ENCODE peak calls at places on chromosomes 11 and 22, in nine cellular contexts. Q is neural crest cell, O is PC-3, X is endodermal cell, N is BE2C, B is AG10803, C is WERI-Rb-1, U is A549, G is left ventricle myocardium inferior. F is an unnamed sample.

GRCh38 chr11:38460901-38461300 is 1862.9 kb upstream of the RAG2 start:
- DNase-seq in Q (no peak), O (peak), X (no peak), N (peak), B (no peak), C (peak), U (no peak), G (peak), F (peak)

GRCh38 chr11:120153221-120153620 is 15.3 kb upstream of the TRIM29 start:
- DNase-seq in Q (no peak), O (peak), X (no peak), N (no peak), B (no peak), C (no peak), U (no peak), G (no peak), F (no peak)

GRCh38 chr11:29293825-29294224 is 723.0 kb downstream of the KCNA4 start:
- DNase-seq in Q (no peak), O (peak), X (no peak), N (no peak), B (peak), C (no peak), U (peak), G (no peak), F (no peak)

GRCh38 chr22:29697853-29698598 is 21.8 kb upstream of the CABP7 start:
- DNase-seq in Q (no peak), O (no peak), X (no peak), N (no peak), B (no peak), C (no peak), U (no peak), G (no peak), F (no peak)

GRCh38 chr11:110453684-110454354 is 24.1 kb downstream of the FDX1 start:
- DNase-seq in Q (no peak), O (no peak), X (no peak), N (no peak), B (no peak), C (no peak), U (no peak), G (no peak), F (no peak)

GRCh38 chr11:129117595-129118350 is 74.4 kb downstream of the ARHGAP32 start:
- DNase-seq in Q (peak), O (peak), X (peak), N (peak), B (peak), C (peak), U (peak), G (no peak), F (peak)

GRCh38 chr11:117005758-117006157 is 92.5 kb downstream of the SIK3 start:
- DNase-seq in Q (no peak), O (no peak), X (no peak), N (no peak), B (no peak), C (no peak), U (no peak), G (no peak), F (no peak)

GRCh38 chr11:71133946-71134345 is 118.4 kb downstream of the SHANK2 start:
- DNase-seq in Q (no peak), O (no peak), X (no peak), N (no peak), B (no peak), C (no peak), U (no peak), G (no peak), F (no peak)

GRCh38 chr22:36565686-36566085 is 36.7 kb upstream of the EIF3D start:
- DNase-seq in Q (no peak), O (peak), X (no peak), N (no peak), B (no peak), C (no peak), U (no peak), G (no peak), F (no peak)

GRCh38 chr22:46068908-46069481 is 81.3 kb upstream of the PPARA start:
- DNase-seq in Q (no peak), O (peak), X (no peak), N (no peak), B (peak), C (no peak), U (no peak), G (peak), F (no peak)

GRCh38 chr11:97963528-97964331 is 1057.0 kb upstream of the CNTN5 start:
- DNase-seq in Q (no peak), O (no peak), X (no peak), N (no peak), B (peak), C (no peak), U (no peak), G (no peak), F (no peak)

DNA sequence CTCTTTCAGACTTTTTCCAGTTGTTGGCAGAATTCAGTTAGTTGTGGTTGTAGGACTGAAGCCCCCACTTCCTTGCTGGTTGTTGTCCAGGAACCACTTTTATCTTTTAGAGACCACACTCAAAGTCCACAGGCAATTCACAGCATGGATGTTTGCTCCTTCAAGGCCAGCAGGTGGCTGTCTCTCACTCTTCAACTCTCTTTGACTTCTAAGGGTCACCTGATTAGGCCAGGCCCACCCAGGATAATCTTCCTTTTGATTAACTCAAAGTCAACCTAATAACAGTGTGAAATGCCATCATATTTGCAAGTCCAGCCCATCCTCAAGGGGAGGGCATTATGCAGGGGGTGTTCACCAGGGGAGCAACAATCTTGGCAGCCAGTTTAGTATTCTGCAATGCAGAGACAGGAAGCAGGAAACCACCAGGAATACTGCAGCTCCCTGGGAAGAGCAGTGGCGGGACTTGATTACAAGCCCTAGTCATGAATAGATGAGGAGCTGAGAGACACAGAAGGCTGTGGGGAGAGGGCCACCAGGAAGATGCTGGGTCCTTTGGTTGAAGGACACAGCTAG is 52.4 kb downstream of the LRRC74B start:
- DNase-seq in Q (no peak), O (no peak), X (no peak), N (no peak), B (no peak), C (no peak), U (no peak), G (no peak), F (no peak)
- TF ChIP-seq CTCF in Q (no peak), O (peak), X (peak), N (peak), B (no peak), C (peak), U (no peak), G (no peak), F (no peak)

DNA sequence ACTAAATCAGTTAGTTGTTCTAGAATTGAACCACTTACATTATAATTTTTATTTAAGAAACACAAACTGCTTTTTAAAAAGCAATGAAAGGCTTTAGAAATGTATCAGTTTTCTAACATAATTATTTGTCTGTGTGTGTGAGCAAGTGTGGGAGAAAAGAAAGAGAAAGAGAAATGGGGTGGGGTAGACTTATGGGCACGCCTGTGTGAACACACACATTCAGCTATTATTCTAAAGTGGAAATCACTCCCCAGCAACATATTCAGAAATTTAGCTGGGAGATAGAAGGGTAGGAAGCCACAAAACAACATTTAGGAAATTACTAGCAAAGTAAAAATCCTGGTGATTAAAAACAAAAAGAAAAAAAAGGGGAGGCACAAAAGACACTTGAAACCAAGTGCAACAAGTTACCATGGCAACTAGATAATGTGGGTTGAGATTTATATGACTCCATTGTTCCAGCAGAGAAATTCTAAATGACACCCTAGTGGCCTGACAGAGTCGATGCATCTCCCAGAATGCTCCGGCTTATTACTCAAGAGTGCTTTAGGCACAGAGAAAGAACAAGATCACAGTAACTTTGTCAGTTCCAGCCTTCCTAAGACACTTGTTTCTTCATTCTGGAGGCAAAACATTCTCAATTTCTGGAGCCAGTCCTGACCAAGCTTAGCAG is 444.6 kb downstream of the DLG2 start:
- DNase-seq in Q (peak), O (peak), X (peak), N (no peak), B (peak), C (no peak), U (peak), G (no peak), F (no peak)
- TF ChIP-seq CTCF in Q (peak), O (peak), X (peak), N (peak), B (peak), C (peak), U (no peak), G (peak), F (peak)

DNA sequence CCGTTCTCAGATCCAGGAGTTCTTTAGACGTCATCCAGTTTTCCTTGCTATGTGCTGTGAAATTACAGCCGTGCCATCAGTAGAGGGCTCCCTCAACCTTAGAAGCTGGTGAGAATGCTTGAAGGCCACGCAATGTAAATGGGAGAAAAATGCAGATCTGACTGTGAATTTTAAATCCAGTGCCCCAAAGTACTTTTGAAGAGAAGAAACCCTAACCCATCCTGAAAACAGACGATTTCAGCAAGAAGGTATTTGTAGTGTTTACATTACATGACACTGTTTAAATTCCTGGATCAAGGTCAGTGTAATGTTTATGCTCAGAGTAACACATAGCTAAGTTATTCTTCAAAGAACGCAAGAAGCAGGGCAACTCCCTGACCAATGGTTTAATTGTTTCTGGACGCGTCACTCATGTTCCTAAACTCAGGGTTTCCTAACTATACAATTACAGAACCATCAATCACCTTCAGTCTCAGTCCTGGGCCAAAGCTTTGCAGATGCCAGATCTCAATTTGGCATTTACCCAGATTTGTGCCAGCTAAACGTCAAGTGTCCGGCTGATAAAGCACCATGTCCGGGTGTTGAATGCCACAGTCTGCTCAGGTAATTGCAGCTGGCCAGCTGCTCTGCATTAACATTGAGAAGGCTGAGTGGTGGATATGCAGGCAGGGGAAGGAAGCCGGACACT is 38.2 kb downstream of the ADAMTS8 start:
- DNase-seq in Q (no peak), O (peak), X (no peak), N (no peak), B (peak), C (peak), U (peak), G (no peak), F (no peak)
- TF ChIP-seq CTCF in Q (no peak), O (peak), X (peak), N (peak), B (peak), C (peak), U (peak), G (peak), F (no peak)

GRCh38 chr11:69044111-69045013 is 4.4 kb upstream of the TPCN2 start:
- DNase-seq in Q (peak), O (peak), X (peak), N (peak), B (peak), C (peak), U (peak), G (peak), F (peak)
- TF ChIP-seq CTCF in Q (peak), O (peak), X (peak), N (peak), B (peak), C (peak), U (peak), G (peak), F (no peak)

GRCh38 chr11:7573193-7573557 is 59.4 kb downstream of the PPFIBP2 start:
- DNase-seq in Q (no peak), O (no peak), X (no peak), N (no peak), B (peak), C (no peak), U (no peak), G (no peak), F (no peak)

GRCh38 chr11:7569044-7569443 is 55.2 kb downstream of the PPFIBP2 start:
- DNase-seq in Q (no peak), O (no peak), X (no peak), N (no peak), B (no peak), C (no peak), U (no peak), G (no peak), F (no peak)

GRCh38 chr11:7572001-7572712 is 58.4 kb downstream of the PPFIBP2 start:
- DNase-seq in Q (no peak), O (peak), X (peak), N (no peak), B (peak), C (no peak), U (peak), G (no peak), F (no peak)

GRCh38 chr11:7571640-7572000 is 57.8 kb downstream of the PPFIBP2 start:
- DNase-seq in Q (peak), O (peak), X (peak), N (peak), B (peak), C (peak), U (peak), G (peak), F (no peak)

GRCh38 chr11:7570938-7571337 is 57.1 kb downstream of the PPFIBP2 start:
- DNase-seq in Q (no peak), O (no peak), X (peak), N (no peak), B (no peak), C (no peak), U (no peak), G (no peak), F (no peak)
- TF ChIP-seq CTCF in Q (no peak), O (no peak), X (peak), N (no peak), B (no peak), C (no peak), U (no peak), G (no peak), F (no peak)